ENCODE peak calls at places on chromosomes 13 and 19, in four cellular contexts. One of them, this sample, is unnamed.
A peak's percentile ranks its signal among the peaks of the same experiment; 100 is the strongest.

GRCh38 chr19:34677386-34678084 is at the start of gene ZNF302:
- DNase-seq in breast epithelium: peak; percentile 96
- DNase-seq in stimulated activated CD8-positive, alpha-beta memory T cell treated with anti-CD3 and anti-CD28 coated beads, Interleukin-4, amount 100 ng/mL, for 1 hour: peak; percentile 87
- DNase-seq in pons: peak; percentile 96
- DNase-seq in this sample: peak; percentile 91

GRCh38 chr19:17513801-17514200 is 2.4 kb downstream of the PGLS start:
- DNase-seq in breast epithelium: no peak
- DNase-seq in stimulated activated CD8-positive, alpha-beta memory T cell treated with anti-CD3 and anti-CD28 coated beads, Interleukin-4, amount 100 ng/mL, for 1 hour: no peak
- DNase-seq in pons: no peak
- DNase-seq in this sample: peak; percentile 31

GRCh38 chr19:46955114-46955812 is 64.4 kb upstream of the NPAS1 start:
- DNase-seq in breast epithelium: no peak
- DNase-seq in stimulated activated CD8-positive, alpha-beta memory T cell treated with anti-CD3 and anti-CD28 coated beads, Interleukin-4, amount 100 ng/mL, for 1 hour: no peak
- DNase-seq in pons: no peak
- DNase-seq in this sample: peak; percentile 18

GRCh38 chr13:74452176-74452575 is 318.0 kb upstream of the KLF12 start:
- DNase-seq in breast epithelium: no peak
- DNase-seq in stimulated activated CD8-positive, alpha-beta memory T cell treated with anti-CD3 and anti-CD28 coated beads, Interleukin-4, amount 100 ng/mL, for 1 hour: no peak
- DNase-seq in pons: no peak
- DNase-seq in this sample: no peak

GRCh38 chr13:112057736-112058518 is 9.0 kb upstream of the SOX1 start:
- DNase-seq in breast epithelium: no peak
- DNase-seq in stimulated activated CD8-positive, alpha-beta memory T cell treated with anti-CD3 and anti-CD28 coated beads, Interleukin-4, amount 100 ng/mL, for 1 hour: no peak
- DNase-seq in pons: no peak
- DNase-seq in this sample: no peak

GRCh38 chr19:3350014-3350663 is 16.2 kb upstream of the NFIC start:
- DNase-seq in breast epithelium: no peak
- DNase-seq in stimulated activated CD8-positive, alpha-beta memory T cell treated with anti-CD3 and anti-CD28 coated beads, Interleukin-4, amount 100 ng/mL, for 1 hour: no peak
- DNase-seq in pons: no peak
- DNase-seq in this sample: no peak

GRCh38 chr19:16075430-16076153 is 703 bp upstream of the TPM4 start:
- DNase-seq in breast epithelium: no peak
- DNase-seq in stimulated activated CD8-positive, alpha-beta memory T cell treated with anti-CD3 and anti-CD28 coated beads, Interleukin-4, amount 100 ng/mL, for 1 hour: no peak
- DNase-seq in pons: no peak
- DNase-seq in this sample: no peak

GRCh38 chr19:47445937-47446402 is 25.7 kb downstream of the SLC8A2 start:
- DNase-seq in breast epithelium: no peak
- DNase-seq in stimulated activated CD8-positive, alpha-beta memory T cell treated with anti-CD3 and anti-CD28 coated beads, Interleukin-4, amount 100 ng/mL, for 1 hour: peak; percentile 70
- DNase-seq in pons: no peak
- DNase-seq in this sample: no peak

GRCh38 chr19:8458380-8458779 is 13.6 kb downstream of the HNRNPM start:
- DNase-seq in breast epithelium: no peak
- DNase-seq in stimulated activated CD8-positive, alpha-beta memory T cell treated with anti-CD3 and anti-CD28 coated beads, Interleukin-4, amount 100 ng/mL, for 1 hour: no peak
- DNase-seq in pons: no peak
- DNase-seq in this sample: no peak

GRCh38 chr19:37114001-37114400 is 35.8 kb downstream of the ZNF420 start:
- DNase-seq in breast epithelium: no peak
- DNase-seq in stimulated activated CD8-positive, alpha-beta memory T cell treated with anti-CD3 and anti-CD28 coated beads, Interleukin-4, amount 100 ng/mL, for 1 hour: no peak
- DNase-seq in pons: no peak
- DNase-seq in this sample: no peak

GRCh38 chr19:46192990-46193650 is 36.4 kb upstream of the IGFL1 start:
- DNase-seq in breast epithelium: peak; percentile 72
- DNase-seq in stimulated activated CD8-positive, alpha-beta memory T cell treated with anti-CD3 and anti-CD28 coated beads, Interleukin-4, amount 100 ng/mL, for 1 hour: no peak
- DNase-seq in pons: peak; percentile 46
- DNase-seq in this sample: peak; percentile 53

GRCh38 chr13:41458187-41458938 is 1.0 kb downstream of the RGCC start:
- DNase-seq in breast epithelium: no peak
- DNase-seq in stimulated activated CD8-positive, alpha-beta memory T cell treated with anti-CD3 and anti-CD28 coated beads, Interleukin-4, amount 100 ng/mL, for 1 hour: no peak
- DNase-seq in pons: peak; percentile 17
- DNase-seq in this sample: no peak

GRCh38 chr13:41193469-41193868 is 900 bp downstream of the KBTBD7 start:
- DNase-seq in breast epithelium: no peak
- DNase-seq in stimulated activated CD8-positive, alpha-beta memory T cell treated with anti-CD3 and anti-CD28 coated beads, Interleukin-4, amount 100 ng/mL, for 1 hour: no peak
- DNase-seq in pons: no peak
- DNase-seq in this sample: no peak

GRCh38 chr13:41077475-41077874 is 16.2 kb downstream of the WBP4 start:
- DNase-seq in breast epithelium: no peak
- DNase-seq in stimulated activated CD8-positive, alpha-beta memory T cell treated with anti-CD3 and anti-CD28 coated beads, Interleukin-4, amount 100 ng/mL, for 1 hour: no peak
- DNase-seq in pons: no peak
- DNase-seq in this sample: no peak

GRCh38 chr19:55678121-55678671 is 3.2 kb downstream of the EPN1 start:
- DNase-seq in breast epithelium: no peak
- DNase-seq in stimulated activated CD8-positive, alpha-beta memory T cell treated with anti-CD3 and anti-CD28 coated beads, Interleukin-4, amount 100 ng/mL, for 1 hour: no peak
- DNase-seq in pons: peak; percentile 60
- DNase-seq in this sample: no peak

GRCh38 chr19:4722671-4723464 is 774 bp downstream of the DPP9 start:
- DNase-seq in breast epithelium: no peak
- DNase-seq in stimulated activated CD8-positive, alpha-beta memory T cell treated with anti-CD3 and anti-CD28 coated beads, Interleukin-4, amount 100 ng/mL, for 1 hour: no peak
- DNase-seq in pons: peak; percentile 24
- DNase-seq in this sample: no peak

GRCh38 chr19:55958356-55958755 is 10.7 kb downstream of the NLRP8 start:
- DNase-seq in breast epithelium: peak; percentile 83
- DNase-seq in stimulated activated CD8-positive, alpha-beta memory T cell treated with anti-CD3 and anti-CD28 coated beads, Interleukin-4, amount 100 ng/mL, for 1 hour: no peak
- DNase-seq in pons: no peak
- DNase-seq in this sample: peak; percentile 7

GRCh38 chr19:1622541-1622940 is 17.3 kb upstream of the UQCR11 start:
- DNase-seq in breast epithelium: no peak
- DNase-seq in stimulated activated CD8-positive, alpha-beta memory T cell treated with anti-CD3 and anti-CD28 coated beads, Interleukin-4, amount 100 ng/mL, for 1 hour: no peak
- DNase-seq in pons: no peak
- DNase-seq in this sample: no peak

GRCh38 chr19:52527954-52528326 is 472 bp downstream of the ZNF808 start:
- DNase-seq in breast epithelium: no peak
- DNase-seq in stimulated activated CD8-positive, alpha-beta memory T cell treated with anti-CD3 and anti-CD28 coated beads, Interleukin-4, amount 100 ng/mL, for 1 hour: no peak
- DNase-seq in pons: no peak
- DNase-seq in this sample: no peak

GRCh38 chr19:7371001-7371400 is 22.3 kb downstream of the ARHGEF18 start:
- DNase-seq in breast epithelium: no peak
- DNase-seq in stimulated activated CD8-positive, alpha-beta memory T cell treated with anti-CD3 and anti-CD28 coated beads, Interleukin-4, amount 100 ng/mL, for 1 hour: no peak
- DNase-seq in pons: no peak
- DNase-seq in this sample: no peak

GRCh38 chr13:51981355-51981754 is 29.9 kb downstream of the ATP7B start:
- DNase-seq in breast epithelium: no peak
- DNase-seq in stimulated activated CD8-positive, alpha-beta memory T cell treated with anti-CD3 and anti-CD28 coated beads, Interleukin-4, amount 100 ng/mL, for 1 hour: no peak
- DNase-seq in pons: no peak
- DNase-seq in this sample: peak; percentile 4

GRCh38 chr19:39968789-39969188 is 2.2 kb upstream of the PSMC4 start:
- DNase-seq in breast epithelium: no peak
- DNase-seq in stimulated activated CD8-positive, alpha-beta memory T cell treated with anti-CD3 and anti-CD28 coated beads, Interleukin-4, amount 100 ng/mL, for 1 hour: no peak
- DNase-seq in pons: no peak
- DNase-seq in this sample: no peak

GRCh38 chr19:30307191-30307974 is 64.8 kb upstream of the ZNF536 start:
- DNase-seq in breast epithelium: no peak
- DNase-seq in stimulated activated CD8-positive, alpha-beta memory T cell treated with anti-CD3 and anti-CD28 coated beads, Interleukin-4, amount 100 ng/mL, for 1 hour: no peak
- DNase-seq in pons: no peak
- DNase-seq in this sample: no peak

GRCh38 chr13:112616586-112617381 is 28.8 kb upstream of the TUBGCP3 start:
- DNase-seq in breast epithelium: no peak
- DNase-seq in stimulated activated CD8-positive, alpha-beta memory T cell treated with anti-CD3 and anti-CD28 coated beads, Interleukin-4, amount 100 ng/mL, for 1 hour: no peak
- DNase-seq in pons: peak; percentile 48
- DNase-seq in this sample: no peak